ENCODE peak calls at places on chromosome 9, in six cellular contexts. M is transverse colon, F is Caco-2, R is tibial nerve, E is cardiac fibroblast, K is H9. Z is an unnamed sample.

GRCh38 chr9:100063185-100063584 is 35.6 kb downstream of the ERP44 start:
- DNase-seq in E (no peak), M (no peak), F (no peak), K (no peak), R (no peak), Z (no peak)

GRCh38 chr9:121952611-121953010 is 140.5 kb downstream of the TTLL11 start:
- DNase-seq in K (no peak), F (no peak), E (no peak), M (no peak), R (no peak), Z (no peak)

GRCh38 chr9:127912296-127912695 is 4.5 kb downstream of the ST6GALNAC4 start:
- DNase-seq in M (peak; percentile 12), F (no peak), R (no peak), E (no peak), K (no peak), Z (no peak)

GRCh38 chr9:110049699-110050450 is 158.1 kb downstream of the C9orf152 start:
- DNase-seq in M (peak; percentile 40), E (peak; percentile 51), R (no peak), K (peak; percentile 48), F (peak; percentile 50), Z (peak; percentile 34)

GRCh38 chr9:134358968-134359319 is 32.7 kb downstream of the RXRA start:
- DNase-seq in F (no peak), E (no peak), K (no peak), R (no peak), M (no peak), Z (no peak)

GRCh38 chr9:942805-943580 is 33.5 kb upstream of the DMRT3 start:
- DNase-seq in F (no peak), K (peak; percentile 53), E (no peak), R (no peak), M (no peak), Z (no peak)

GRCh38 chr9:28699632-28700031 is 1126.4 kb upstream of the C9orf72 start:
- DNase-seq in R (no peak), M (no peak), K (no peak), F (no peak), E (no peak), Z (no peak)

GRCh38 chr9:72022846-72023245 is 37.6 kb downstream of the C9orf57 start:
- DNase-seq in R (no peak), K (no peak), F (no peak), E (peak; percentile 87), M (peak; percentile 25), Z (no peak)

GRCh38 chr9:110248361-110248760 is 7.9 kb downstream of the TXN start:
- DNase-seq in K (no peak), M (no peak), E (no peak), R (no peak), F (no peak), Z (no peak)

GRCh38 chr9:92717201-92718085 is 47.2 kb downstream of the BICD2 start:
- DNase-seq in R (no peak), K (no peak), M (peak; percentile 42), F (no peak), E (no peak), Z (no peak)

GRCh38 chr9:136937186-136938001 is 7.1 kb downstream of the FBXW5 start:
- DNase-seq in R (no peak), F (no peak), E (no peak), M (no peak), K (no peak), Z (no peak)

GRCh38 chr9:87336407-87336806 is 161.3 kb upstream of the DAPK1 start:
- DNase-seq in F (no peak), R (no peak), K (no peak), E (no peak), M (no peak), Z (no peak)

GRCh38 chr9:128718047-128718446 is 5.9 kb downstream of the ZDHHC12 start:
- DNase-seq in F (no peak), R (no peak), M (no peak), K (no peak), E (no peak), Z (no peak)

GRCh38 chr9:131545003-131545785 is at the start of gene PRRT1B:
- DNase-seq in M (peak; percentile 89), E (no peak), K (no peak), F (peak; percentile 94), R (no peak), Z (no peak)

GRCh38 chr9:75001719-75002421 is 26.2 kb downstream of the CARNMT1 start:
- DNase-seq in F (no peak), M (no peak), K (no peak), E (peak; percentile 95), R (no peak), Z (peak; percentile 8)

GRCh38 chr9:75000835-75001234 is 27.3 kb downstream of the CARNMT1 start:
- DNase-seq in F (no peak), K (no peak), E (no peak), R (no peak), M (no peak), Z (no peak)

GRCh38 chr9:75002422-75003023 is 25.6 kb downstream of the CARNMT1 start:
- DNase-seq in R (no peak), E (no peak), K (no peak), M (no peak), F (no peak), Z (no peak)
- TF ChIP-seq CTCF in R (no peak), E (no peak), K (peak; percentile 6), M (no peak), F (no peak), Z (peak; percentile 39)

GRCh38 chr9:90547896-90548295 is 94.7 kb downstream of the DIRAS2 start:
- DNase-seq in E (no peak), K (no peak), M (no peak), F (no peak), R (no peak), Z (no peak)
- TF ChIP-seq CTCF in E (no peak), K (peak; percentile 44), M (no peak), F (no peak), R (no peak), Z (no peak)

GRCh38 chr9:98259791-98260190 is 4.3 kb upstream of the TBC1D2 start:
- DNase-seq in M (no peak), E (no peak), R (no peak), F (no peak), K (no peak), Z (no peak)
- TF ChIP-seq CTCF in M (no peak), E (no peak), R (no peak), F (no peak), K (peak; percentile 16), Z (no peak)

DNA sequence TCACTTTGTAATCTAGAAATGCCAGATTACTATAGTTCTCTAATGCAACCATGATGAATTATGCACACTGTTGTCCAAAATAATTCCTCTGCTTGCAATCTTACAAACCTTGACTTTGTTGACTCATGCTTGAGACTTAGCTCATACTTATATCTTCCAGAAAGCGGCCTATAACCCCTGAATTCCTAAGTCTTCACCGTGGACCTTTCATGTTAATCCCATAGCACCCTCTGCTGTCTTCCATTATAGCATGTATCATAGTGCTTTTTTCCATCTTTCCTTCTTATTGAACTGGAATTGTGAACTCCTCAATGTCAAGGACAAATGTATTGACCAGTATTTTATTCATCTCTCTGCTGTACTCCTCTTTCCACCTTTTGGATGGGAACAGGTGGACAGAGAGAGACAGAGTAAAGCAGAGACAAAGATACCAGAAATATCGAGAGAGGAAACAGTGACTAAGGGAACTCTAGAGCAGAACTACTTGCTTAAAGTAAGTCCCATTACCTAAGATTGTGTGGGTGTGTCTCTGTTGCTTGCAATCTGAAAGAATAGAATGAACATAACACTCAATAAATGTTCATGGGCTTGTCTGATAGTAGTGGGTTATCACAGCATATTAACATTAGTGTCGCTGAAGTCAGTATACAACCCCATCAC is 110.0 kb downstream of the LURAP1L start:
- DNase-seq in R (no peak), K (no peak), F (no peak), M (no peak), E (peak; percentile 95), Z (no peak)
- TF ChIP-seq CTCF in R (peak; percentile 60), K (peak; percentile 47), F (no peak), M (peak; percentile 79), E (peak; percentile 63), Z (no peak)

Z was measured in endothelial cell.